ENCODE peak calls at places on chromosome 17, in six cellular contexts. One of them, this sample, is unnamed.

GRCh38 chr17:13786000-13786598 is 184.4 kb upstream of the HS3ST3A1 start:
- DNase-seq in endothelial cell: no peak
- DNase-seq in PC-9: no peak
- DNase-seq in WTC11: no peak
- DNase-seq in omental fat pad: no peak
- DNase-seq in AG09309: peak
- DNase-seq in this sample: no peak

GRCh38 chr17:2453865-2454264 is 53.0 kb upstream of the MNT start:
- DNase-seq in endothelial cell: no peak
- DNase-seq in PC-9: no peak
- DNase-seq in WTC11: no peak
- DNase-seq in omental fat pad: no peak
- DNase-seq in AG09309: no peak
- DNase-seq in this sample: no peak

GRCh38 chr17:76199466-76199865 is 40.8 kb downstream of the RNF157 start:
- DNase-seq in endothelial cell: no peak
- DNase-seq in PC-9: no peak
- DNase-seq in WTC11: no peak
- DNase-seq in omental fat pad: no peak
- DNase-seq in AG09309: no peak
- DNase-seq in this sample: no peak

GRCh38 chr17:14672830-14673229 is 371.9 kb downstream of the HS3ST3B1 start:
- DNase-seq in endothelial cell: no peak
- DNase-seq in PC-9: no peak
- DNase-seq in WTC11: peak
- DNase-seq in omental fat pad: no peak
- DNase-seq in AG09309: peak
- DNase-seq in this sample: no peak

GRCh38 chr17:79065105-79065670 is 9.4 kb upstream of the ENGASE start:
- DNase-seq in endothelial cell: peak
- DNase-seq in PC-9: no peak
- DNase-seq in WTC11: peak
- DNase-seq in omental fat pad: no peak
- DNase-seq in AG09309: no peak
- DNase-seq in this sample: no peak

GRCh38 chr17:17412331-17412730 is 64.5 kb upstream of the MED9 start:
- DNase-seq in endothelial cell: no peak
- DNase-seq in PC-9: peak
- DNase-seq in WTC11: no peak
- DNase-seq in omental fat pad: no peak
- DNase-seq in AG09309: no peak
- DNase-seq in this sample: no peak

GRCh38 chr17:491086-492014 is 138.7 kb upstream of the RPH3AL start:
- DNase-seq in endothelial cell: peak
- DNase-seq in PC-9: peak
- DNase-seq in WTC11: peak
- DNase-seq in omental fat pad: no peak
- DNase-seq in AG09309: no peak
- DNase-seq in this sample: peak

GRCh38 chr17:49590874-49591273 is 15.2 kb downstream of the NXPH3 start:
- DNase-seq in endothelial cell: no peak
- DNase-seq in PC-9: no peak
- DNase-seq in WTC11: no peak
- DNase-seq in omental fat pad: no peak
- DNase-seq in AG09309: no peak
- DNase-seq in this sample: no peak

GRCh38 chr17:49694847-49695697 is 12.7 kb downstream of the SLC35B1 start:
- DNase-seq in endothelial cell: peak
- DNase-seq in PC-9: peak
- DNase-seq in WTC11: peak
- DNase-seq in omental fat pad: peak
- DNase-seq in AG09309: no peak
- DNase-seq in this sample: no peak

GRCh38 chr17:41339571-41340169 is 11.0 kb downstream of the KRT33A start:
- DNase-seq in endothelial cell: no peak
- DNase-seq in PC-9: peak
- DNase-seq in WTC11: no peak
- DNase-seq in omental fat pad: no peak
- DNase-seq in AG09309: no peak
- DNase-seq in this sample: peak

GRCh38 chr17:1110524-1110843 is 69.3 kb downstream of the ABR start:
- DNase-seq in endothelial cell: no peak
- DNase-seq in PC-9: no peak
- DNase-seq in WTC11: no peak
- DNase-seq in omental fat pad: no peak
- DNase-seq in AG09309: no peak
- DNase-seq in this sample: no peak

GRCh38 chr17:17484451-17484899 is 7.7 kb downstream of the MED9 start:
- DNase-seq in endothelial cell: no peak
- DNase-seq in PC-9: no peak
- DNase-seq in WTC11: no peak
- DNase-seq in omental fat pad: no peak
- DNase-seq in AG09309: no peak
- DNase-seq in this sample: no peak

GRCh38 chr17:44309472-44309871 is 1.1 kb downstream of the RUNDC3A start:
- DNase-seq in endothelial cell: no peak
- DNase-seq in PC-9: no peak
- DNase-seq in WTC11: no peak
- DNase-seq in omental fat pad: no peak
- DNase-seq in AG09309: no peak
- DNase-seq in this sample: no peak

GRCh38 chr17:48995332-48995870 is 1.8 kb upstream of the IGF2BP1 start:
- DNase-seq in endothelial cell: peak
- DNase-seq in PC-9: no peak
- DNase-seq in WTC11: peak
- DNase-seq in omental fat pad: no peak
- DNase-seq in AG09309: no peak
- DNase-seq in this sample: no peak

GRCh38 chr17:17944743-17945142 is 27.5 kb downstream of the TOM1L2 start:
- DNase-seq in endothelial cell: no peak
- DNase-seq in PC-9: no peak
- DNase-seq in WTC11: no peak
- DNase-seq in omental fat pad: no peak
- DNase-seq in AG09309: no peak
- DNase-seq in this sample: no peak

GRCh38 chr17:9218068-9218635 is 196.8 kb downstream of the NTN1 start:
- DNase-seq in endothelial cell: no peak
- DNase-seq in PC-9: no peak
- DNase-seq in WTC11: no peak
- DNase-seq in omental fat pad: no peak
- DNase-seq in AG09309: no peak
- DNase-seq in this sample: no peak

GRCh38 chr17:14061666-14062560 is 7.4 kb upstream of the COX10 start:
- DNase-seq in endothelial cell: no peak
- DNase-seq in PC-9: peak
- DNase-seq in WTC11: no peak
- DNase-seq in omental fat pad: no peak
- DNase-seq in AG09309: peak
- DNase-seq in this sample: no peak

GRCh38 chr17:19345486-19346350 is 16.8 kb downstream of the B9D1 start:
- DNase-seq in endothelial cell: no peak
- DNase-seq in PC-9: no peak
- DNase-seq in WTC11: no peak
- DNase-seq in omental fat pad: no peak
- DNase-seq in AG09309: no peak
- DNase-seq in this sample: no peak

GRCh38 chr17:78672880-78673371 is 95.7 kb upstream of the DNAH17 start:
- DNase-seq in endothelial cell: no peak
- DNase-seq in PC-9: no peak
- DNase-seq in WTC11: no peak
- DNase-seq in omental fat pad: no peak
- DNase-seq in AG09309: no peak
- DNase-seq in this sample: no peak

DNA sequence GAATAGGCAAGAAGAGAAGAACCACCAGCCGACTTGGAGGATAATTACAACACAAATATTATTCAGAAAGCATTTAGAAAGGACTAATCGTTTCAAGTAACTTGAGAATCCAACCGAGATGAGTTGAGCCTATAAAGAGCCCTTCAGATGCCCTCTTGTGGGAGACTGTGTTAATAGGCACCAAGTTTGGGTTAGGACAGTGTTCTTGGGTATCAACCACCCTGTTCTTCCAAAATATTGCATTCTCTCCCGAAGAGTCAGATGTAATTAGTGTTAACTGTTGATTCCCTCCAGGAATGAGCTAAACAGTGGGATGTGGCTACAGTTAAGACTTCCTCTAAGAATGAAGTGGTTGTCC is 87.8 kb upstream of the NOL11 start:
- DNase-seq in endothelial cell: no peak
- DNase-seq in PC-9: no peak
- DNase-seq in WTC11: no peak
- DNase-seq in omental fat pad: no peak
- DNase-seq in AG09309: peak
- DNase-seq in this sample: no peak
- TF ChIP-seq CTCF in endothelial cell: no peak
- TF ChIP-seq CTCF in PC-9: peak
- TF ChIP-seq CTCF in WTC11: no peak
- TF ChIP-seq CTCF in omental fat pad: no peak
- TF ChIP-seq CTCF in AG09309: peak
- TF ChIP-seq CTCF in this sample: peak

GRCh38 chr17:68801564-68801963 is 153.6 kb downstream of the ABCA8 start:
- DNase-seq in endothelial cell: no peak
- DNase-seq in PC-9: no peak
- DNase-seq in WTC11: no peak
- DNase-seq in omental fat pad: no peak
- DNase-seq in AG09309: no peak
- DNase-seq in this sample: no peak
- TF ChIP-seq CTCF in endothelial cell: no peak
- TF ChIP-seq CTCF in PC-9: no peak
- TF ChIP-seq CTCF in WTC11: no peak
- TF ChIP-seq CTCF in omental fat pad: no peak
- TF ChIP-seq CTCF in AG09309: no peak
- TF ChIP-seq CTCF in this sample: no peak

DNA sequence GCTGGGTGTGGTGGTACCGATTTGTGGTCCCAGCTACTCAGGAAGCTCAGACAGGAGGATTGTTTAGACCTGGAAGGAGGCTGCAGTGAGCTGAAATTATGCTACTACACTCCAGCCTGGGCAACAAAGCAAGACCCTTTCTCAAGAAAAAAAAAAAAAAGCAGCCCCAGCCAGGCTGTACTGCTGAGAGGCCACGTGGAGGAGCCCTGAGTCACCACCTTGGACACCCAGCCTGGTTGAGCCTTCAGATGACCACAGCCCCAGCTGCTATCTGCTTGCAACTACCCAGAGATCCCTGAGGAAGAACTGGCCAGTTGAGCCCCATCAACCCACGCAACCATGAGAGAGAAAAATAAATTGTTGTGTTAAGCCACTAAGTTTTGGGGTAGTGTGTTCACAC is 23.6 kb upstream of the GPRC5C start:
- DNase-seq in endothelial cell: no peak
- DNase-seq in PC-9: peak
- DNase-seq in WTC11: no peak
- DNase-seq in omental fat pad: no peak
- DNase-seq in AG09309: no peak
- DNase-seq in this sample: no peak
- TF ChIP-seq CTCF in endothelial cell: no peak
- TF ChIP-seq CTCF in PC-9: peak
- TF ChIP-seq CTCF in WTC11: no peak
- TF ChIP-seq CTCF in omental fat pad: no peak
- TF ChIP-seq CTCF in AG09309: no peak
- TF ChIP-seq CTCF in this sample: no peak

GRCh38 chr17:71759422-71760060 is 361.3 kb upstream of the SOX9 start:
- DNase-seq in endothelial cell: no peak
- DNase-seq in PC-9: no peak
- DNase-seq in WTC11: no peak
- DNase-seq in omental fat pad: no peak
- DNase-seq in AG09309: no peak
- DNase-seq in this sample: no peak

GRCh38 chr17:71757956-71758355 is 362.9 kb upstream of the SOX9 start:
- DNase-seq in endothelial cell: no peak
- DNase-seq in PC-9: no peak
- DNase-seq in WTC11: no peak
- DNase-seq in omental fat pad: no peak
- DNase-seq in AG09309: no peak
- DNase-seq in this sample: no peak

GRCh38 chr17:71762526-71762925 is 358.3 kb upstream of the SOX9 start:
- DNase-seq in endothelial cell: no peak
- DNase-seq in PC-9: no peak
- DNase-seq in WTC11: no peak
- DNase-seq in omental fat pad: no peak
- DNase-seq in AG09309: no peak
- DNase-seq in this sample: no peak

GRCh38 chr17:71757156-71757555 is 363.7 kb upstream of the SOX9 start:
- DNase-seq in endothelial cell: no peak
- DNase-seq in PC-9: no peak
- DNase-seq in WTC11: no peak
- DNase-seq in omental fat pad: no peak
- DNase-seq in AG09309: no peak
- DNase-seq in this sample: no peak

DNA sequence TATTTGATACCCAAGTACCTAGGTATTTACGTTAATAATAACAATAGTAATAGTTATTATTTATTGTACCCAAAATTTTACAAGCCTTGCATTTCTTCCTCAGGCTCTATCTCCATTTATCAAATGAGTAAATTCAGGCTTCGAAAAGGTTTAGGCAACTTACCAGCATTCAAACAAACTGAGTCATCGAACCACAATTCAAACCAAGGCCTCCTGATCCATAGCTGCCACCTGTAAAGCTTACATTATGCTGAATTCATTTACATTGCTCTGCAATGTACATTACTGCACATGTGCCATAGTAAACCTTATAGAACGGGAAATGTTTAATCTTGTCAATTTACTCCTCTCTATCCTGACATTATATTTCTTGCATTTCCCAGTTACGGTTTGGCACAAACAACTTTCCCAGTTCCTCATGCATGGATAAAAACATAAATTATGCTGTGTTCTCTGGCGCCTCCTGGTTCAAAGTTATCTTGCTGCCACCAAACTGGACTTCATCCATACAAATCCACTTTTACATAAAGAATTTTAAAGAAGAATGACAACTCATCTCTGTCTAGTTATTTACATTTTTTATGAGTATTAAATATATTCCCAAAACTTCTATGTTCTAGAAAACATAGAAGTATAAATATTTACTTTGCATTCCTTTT is 360.6 kb upstream of the SOX9 start:
- DNase-seq in endothelial cell: no peak
- DNase-seq in PC-9: no peak
- DNase-seq in WTC11: no peak
- DNase-seq in omental fat pad: no peak
- DNase-seq in AG09309: no peak
- DNase-seq in this sample: no peak
- TF ChIP-seq CTCF in endothelial cell: no peak
- TF ChIP-seq CTCF in PC-9: peak
- TF ChIP-seq CTCF in WTC11: no peak
- TF ChIP-seq CTCF in omental fat pad: no peak
- TF ChIP-seq CTCF in AG09309: peak
- TF ChIP-seq CTCF in this sample: no peak

GRCh38 chr17:15882777-15883176 is 62.2 kb upstream of the ADORA2B start:
- DNase-seq in endothelial cell: no peak
- DNase-seq in PC-9: no peak
- DNase-seq in WTC11: no peak
- DNase-seq in omental fat pad: no peak
- DNase-seq in AG09309: no peak
- DNase-seq in this sample: no peak
- TF ChIP-seq CTCF in endothelial cell: no peak
- TF ChIP-seq CTCF in PC-9: no peak
- TF ChIP-seq CTCF in WTC11: no peak
- TF ChIP-seq CTCF in omental fat pad: no peak
- TF ChIP-seq CTCF in AG09309: no peak
- TF ChIP-seq CTCF in this sample: no peak

GRCh38 chr17:29070795-29071194 is 27.9 kb downstream of the PIPOX start:
- DNase-seq in endothelial cell: no peak
- DNase-seq in PC-9: no peak
- DNase-seq in WTC11: no peak
- DNase-seq in omental fat pad: no peak
- DNase-seq in AG09309: no peak
- DNase-seq in this sample: no peak
- TF ChIP-seq CTCF in endothelial cell: no peak
- TF ChIP-seq CTCF in PC-9: no peak
- TF ChIP-seq CTCF in WTC11: no peak
- TF ChIP-seq CTCF in omental fat pad: no peak
- TF ChIP-seq CTCF in AG09309: no peak
- TF ChIP-seq CTCF in this sample: no peak

This sample was measured in osteocyte.